ENCODE peak calls at places on chromosomes 5 and 9, in four cellular contexts. B is cardiac fibroblast; S is CD8-positive, alpha-beta T cell; T is mesendoderm. H is an unnamed sample.

GRCh38 chr9:129446828-129447550 is 173.9 kb downstream of the C9orf50 start:
- DNase-seq in B (peak), S (no peak), T (no peak), H (no peak)

GRCh38 chr9:128142061-128142460 is 7.2 kb upstream of the LCN2 start:
- DNase-seq in T (no peak), B (no peak), S (peak), H (no peak)

GRCh38 chr5:154466671-154467070 is 11.4 kb downstream of the HAND1 start:
- DNase-seq in S (no peak), T (peak), B (no peak), H (no peak)

GRCh38 chr5:54905942-54906537 is 79.4 kb downstream of the ESM1 start:
- DNase-seq in B (peak), T (peak), S (peak), H (no peak)

GRCh38 chr9:89954229-89954628 is 349.4 kb downstream of the GADD45G start:
- DNase-seq in S (no peak), B (peak), T (no peak), H (no peak)

GRCh38 chr9:2493106-2493505 is 128.5 kb upstream of the VLDLR start:
- DNase-seq in S (no peak), T (no peak), B (peak), H (peak)

GRCh38 chr9:82680179-82680935 is 382.6 kb downstream of the RASEF start:
- DNase-seq in S (no peak), B (no peak), T (no peak), H (no peak)

GRCh38 chr5:17189381-17190036 is 27.9 kb upstream of the BASP1 start:
- DNase-seq in T (peak), B (peak), S (peak), H (no peak)

GRCh38 chr5:60332244-60333018 is 367.5 kb downstream of the DEPDC1B start:
- DNase-seq in B (no peak), T (no peak), S (no peak), H (no peak)

GRCh38 chr9:36151306-36152210 is 15.0 kb downstream of the GLIPR2 start:
- DNase-seq in S (peak), T (peak), B (peak), H (no peak)

GRCh38 chr5:158435161-158435616 is 576.2 kb upstream of the CLINT1 start:
- DNase-seq in T (no peak), B (no peak), S (no peak), H (no peak)

GRCh38 chr9:137126786-137127185 is 12.2 kb upstream of the GRIN1 start:
- DNase-seq in T (no peak), B (no peak), S (no peak), H (no peak)
- H3K4me3 ChIP-seq in T (no peak), B (no peak), S (no peak), H (no peak)

GRCh38 chr5:145495171-145495570 is 340.0 kb downstream of the PRELID2 start:
- DNase-seq in T (no peak), B (no peak), S (no peak), H (no peak)

GRCh38 chr5:145497041-145497440 is 338.1 kb downstream of the PRELID2 start:
- DNase-seq in B (no peak), S (no peak), T (no peak), H (no peak)

GRCh38 chr5:145499483-145499882 is 335.7 kb downstream of the PRELID2 start:
- DNase-seq in S (no peak), B (peak), T (peak), H (peak)

GRCh38 chr5:145493435-145493834 is 341.7 kb downstream of the PRELID2 start:
- DNase-seq in B (no peak), S (no peak), T (no peak), H (no peak)

DNA sequence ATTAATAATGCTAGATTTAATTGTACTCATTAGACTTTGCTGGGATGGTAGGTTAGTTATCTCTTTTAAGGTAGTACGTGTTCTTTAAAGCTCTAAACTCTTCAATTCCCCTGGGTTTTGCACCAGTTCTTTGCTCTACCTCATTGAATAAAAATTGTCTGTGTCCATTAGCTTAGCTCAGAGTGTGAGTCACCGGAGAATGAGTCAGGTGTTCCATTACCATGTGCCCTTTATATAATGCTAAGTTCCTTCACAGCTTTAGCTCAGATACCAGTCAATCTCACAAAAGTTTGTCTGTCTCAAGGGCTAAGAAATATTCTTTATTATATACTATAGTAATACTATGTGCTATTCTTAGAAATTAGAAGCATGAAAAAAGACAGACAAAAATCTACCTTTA is 339.4 kb downstream of the PRELID2 start:
- DNase-seq in T (peak), S (no peak), B (peak), H (peak)
- H3K4me3 ChIP-seq in T (no peak), S (no peak), B (no peak), H (no peak)

GRCh38 chr5:62093981-62094380 is 212.0 kb upstream of the KIF2A start:
- DNase-seq in B (no peak), T (peak), S (no peak), H (no peak)
- H3K4me3 ChIP-seq in B (no peak), T (no peak), S (peak), H (no peak)

GRCh38 chr5:135645336-135645735 is 66.5 kb upstream of the CXCL14 start:
- DNase-seq in T (no peak), S (no peak), B (no peak), H (no peak)

GRCh38 chr5:135651156-135651555 is 72.4 kb upstream of the CXCL14 start:
- DNase-seq in T (no peak), B (no peak), S (no peak), H (no peak)

GRCh38 chr5:135650081-135650480 is 71.3 kb upstream of the CXCL14 start:
- DNase-seq in B (no peak), S (no peak), T (no peak), H (no peak)

GRCh38 chr5:135645781-135646180 is 67.0 kb upstream of the CXCL14 start:
- DNase-seq in S (no peak), T (no peak), B (no peak), H (no peak)

GRCh38 chr5:135648109-135648508 is 69.3 kb upstream of the CXCL14 start:
- DNase-seq in B (no peak), S (no peak), T (no peak), H (no peak)
- H3K4me3 ChIP-seq in B (no peak), S (no peak), T (no peak), H (no peak)

DNA sequence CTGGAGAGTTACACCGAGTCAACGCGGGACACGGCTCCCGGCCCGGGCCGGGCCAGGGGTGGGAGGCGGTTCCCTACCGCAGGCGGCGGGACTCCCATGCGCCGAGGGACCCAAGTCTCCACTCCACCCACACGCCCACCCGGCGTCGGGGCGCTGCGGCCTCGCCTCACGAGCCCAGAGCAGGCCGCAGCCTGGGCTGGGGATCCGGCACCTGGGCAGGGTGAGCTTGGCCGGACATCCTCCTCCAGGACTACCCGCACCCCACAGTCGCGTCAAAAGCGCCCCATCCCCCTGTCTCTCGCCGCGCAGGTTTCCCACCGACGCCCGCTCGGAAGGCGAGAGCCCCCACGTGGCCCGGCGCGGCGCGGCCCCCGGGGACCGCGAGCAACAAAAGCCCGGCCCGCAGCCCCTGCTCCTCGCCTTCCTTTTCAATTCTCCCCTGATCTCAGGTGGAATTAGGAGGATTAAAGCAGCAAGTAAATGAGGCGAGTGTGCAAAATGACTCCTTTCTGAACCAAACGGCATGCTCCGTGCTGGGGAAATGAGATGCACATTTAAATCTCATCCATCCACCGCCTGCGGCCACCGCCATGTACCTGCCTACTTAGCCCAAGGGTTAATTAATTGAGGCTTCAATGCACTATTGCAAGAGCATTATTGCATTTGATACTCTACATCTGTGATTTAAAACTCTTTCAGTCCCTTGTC is 196.6 kb upstream of the TBCA start:
- DNase-seq in B (no peak), T (peak), S (no peak), H (no peak)
- H3K4me3 ChIP-seq in B (peak), T (no peak), S (peak), H (peak)

DNA sequence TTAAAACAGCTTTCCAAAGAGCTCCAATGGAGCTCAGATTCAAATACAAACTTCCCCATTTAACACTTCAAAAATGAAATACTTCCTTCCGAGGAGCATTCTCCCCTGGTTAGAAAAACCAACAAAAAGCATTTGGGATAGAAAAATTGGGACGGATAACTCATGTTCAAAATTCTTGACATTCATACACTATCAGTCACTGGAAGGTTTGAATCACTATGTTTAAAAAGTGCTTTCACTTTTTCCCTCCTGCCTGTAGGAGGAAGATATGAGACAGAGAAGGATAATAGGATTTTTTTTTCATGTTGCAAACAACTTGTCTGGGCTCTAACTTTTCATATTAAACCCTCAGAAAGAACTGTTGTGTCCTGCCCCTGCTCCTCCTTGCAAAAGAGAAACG is 412.0 kb downstream of the ACTL7B start:
- DNase-seq in B (peak), T (no peak), S (no peak), H (no peak)
- H3K4me3 ChIP-seq in B (no peak), T (no peak), S (no peak), H (no peak)

GRCh38 chr9:131517761-131518190 is 13.3 kb downstream of the UCK1 start:
- DNase-seq in T (no peak), B (no peak), S (no peak), H (no peak)

GRCh38 chr9:131516274-131516565 is 13.5 kb downstream of the POMT1 start:
- DNase-seq in B (no peak), S (no peak), T (no peak), H (no peak)

GRCh38 chr9:131511880-131512279 is 9.2 kb downstream of the POMT1 start:
- DNase-seq in T (no peak), S (no peak), B (no peak), H (no peak)

GRCh38 chr9:131516930-131517329 is 14.1 kb downstream of the UCK1 start:
- DNase-seq in S (no peak), B (no peak), T (no peak), H (no peak)

GRCh38 chr9:131513177-131513576 is 10.5 kb downstream of the POMT1 start:
- DNase-seq in S (no peak), B (no peak), T (no peak), H (no peak)
- H3K4me3 ChIP-seq in S (no peak), B (no peak), T (no peak), H (no peak)

DNA sequence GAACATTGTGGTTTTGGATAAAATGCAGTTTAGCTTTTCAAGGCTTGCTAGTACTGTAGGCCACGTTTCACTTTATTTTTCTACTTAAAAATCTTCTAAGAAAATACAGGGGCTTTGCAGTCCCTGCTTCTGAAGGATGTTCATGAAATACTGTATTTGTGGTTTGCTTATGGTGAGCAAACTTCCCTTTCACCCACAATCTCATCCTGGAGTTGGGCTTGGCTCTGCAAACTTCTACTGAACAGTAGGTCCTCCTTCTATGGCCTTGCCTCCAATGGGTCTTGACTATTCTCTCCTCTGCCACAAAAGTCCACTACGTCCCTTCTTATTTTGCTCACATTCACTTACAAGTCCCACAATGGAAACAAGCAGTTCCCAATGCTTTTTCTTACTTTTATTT is 502.7 kb upstream of the KLF4 start:
- DNase-seq in T (no peak), B (no peak), S (no peak), H (no peak)
- H3K4me3 ChIP-seq in T (no peak), B (no peak), S (no peak), H (no peak)

H was measured in skeletal muscle cell.